ENCODE peak calls at places on chromosome 21, in eight cellular contexts. V, Q, W, P, C, K, Z and M are unnamed samples.

GRCh38 chr21:35051287-35051818 is 2.3 kb upstream of the RUNX1 start:
- DNase-seq in K (peak; percentile 94), V (peak; percentile 79), W (peak; percentile 92), P (peak; percentile 89), Z (peak; percentile 81), Q (peak; percentile 56), C (peak; percentile 95), M (peak; percentile 75)

GRCh38 chr21:42567181-42567560 is 53.5 kb downstream of the SLC37A1 start:
- DNase-seq in P (no peak), Z (no peak), V (no peak), W (peak; percentile 52), K (no peak), Q (peak; percentile 19), C (no peak), M (no peak)

GRCh38 chr21:43909736-43910455 is 44.9 kb downstream of the AGPAT3 start:
- DNase-seq in P (no peak), W (no peak), K (no peak), Q (no peak), C (no peak), Z (no peak), V (no peak), M (no peak)

GRCh38 chr21:41768371-41769042 is 1.7 kb upstream of the RIPK4 start:
- DNase-seq in Z (peak; percentile 39), P (peak; percentile 78), Q (peak; percentile 39), V (peak; percentile 80), W (peak; percentile 67), K (no peak), C (peak; percentile 14), M (no peak)

GRCh38 chr21:43739648-43740435 is 20.9 kb downstream of the PDXK start:
- DNase-seq in C (peak; percentile 43), K (no peak), W (no peak), Z (no peak), P (no peak), Q (no peak), V (peak; percentile 51), M (no peak)

GRCh38 chr21:27647401-27647800 is 680.5 kb upstream of the ADAMTS5 start:
- DNase-seq in K (no peak), Z (no peak), V (no peak), W (no peak), C (no peak), Q (no peak), P (no peak), M (no peak)

GRCh38 chr21:15894596-15894995 is 164.8 kb downstream of the USP25 start:
- DNase-seq in C (no peak), Z (no peak), Q (no peak), K (no peak), W (no peak), P (no peak), V (no peak), M (no peak)

GRCh38 chr21:29092102-29092959 is 18.9 kb upstream of the CCT8 start:
- DNase-seq in V (no peak), C (no peak), Q (no peak), W (no peak), K (no peak), Z (no peak), P (no peak), M (no peak)

GRCh38 chr21:28972398-28972797 is 20.3 kb downstream of the LTN1 start:
- DNase-seq in W (no peak), Q (no peak), K (no peak), Z (no peak), P (no peak), V (no peak), C (no peak), M (no peak)

GRCh38 chr21:43193651-43194302 is 25.0 kb downstream of the CRYAA start:
- DNase-seq in Q (no peak), C (no peak), Z (no peak), P (no peak), V (no peak), W (peak; percentile 54), K (peak; percentile 82), M (no peak)

GRCh38 chr21:33348728-33349127 is 24.0 kb downstream of the IFNAR1 start:
- DNase-seq in P (no peak), Q (no peak), K (no peak), C (no peak), W (no peak), Z (no peak), V (no peak), M (no peak)

GRCh38 chr21:46391773-46392172 is 66.9 kb upstream of the DIP2A start:
- DNase-seq in Q (no peak), P (no peak), Z (no peak), C (no peak), V (no peak), W (no peak), K (peak; percentile 47), M (no peak)

GRCh38 chr21:43354666-43355065 is 72.3 kb downstream of the SIK1 start:
- DNase-seq in W (no peak), C (no peak), Z (no peak), K (no peak), P (no peak), Q (no peak), V (no peak), M (no peak)

GRCh38 chr21:34074283-34075098 is 1.1 kb downstream of the MRPS6 start:
- DNase-seq in V (no peak), Z (no peak), P (no peak), C (peak; percentile 49), Q (no peak), K (no peak), W (no peak), M (no peak)

GRCh38 chr21:27700974-27701614 is 734.2 kb upstream of the ADAMTS5 start:
- DNase-seq in K (peak; percentile 88), V (peak; percentile 55), Z (peak; percentile 23), W (peak; percentile 84), Q (peak; percentile 85), C (peak; percentile 65), P (peak; percentile 86), M (no peak)

GRCh38 chr21:33028759-33029511 is 3.2 kb downstream of the OLIG2 start:
- DNase-seq in Z (no peak), W (no peak), Q (no peak), V (no peak), K (no peak), C (no peak), P (no peak), M (no peak)

GRCh38 chr21:27586986-27587385 is 620.1 kb upstream of the ADAMTS5 start:
- DNase-seq in K (no peak), C (no peak), V (no peak), Z (no peak), P (no peak), Q (no peak), W (no peak), M (no peak)

GRCh38 chr21:41895643-41896493 is 16.7 kb upstream of the PRDM15 start:
- DNase-seq in Q (no peak), W (no peak), Z (peak; percentile 53), V (no peak), C (peak; percentile 47), K (no peak), P (no peak), M (peak; percentile 15)

GRCh38 chr21:24217141-24217540 is 1390.1 kb downstream of the MRPL39 start:
- DNase-seq in V (no peak), C (no peak), Q (no peak), P (no peak), Z (no peak), K (no peak), W (no peak), M (no peak)

GRCh38 chr21:45999581-46000181 is 18.1 kb downstream of the COL6A1 start:
- DNase-seq in Z (no peak), K (no peak), W (no peak), Q (peak; percentile 30), V (no peak), C (no peak), P (no peak), M (no peak)

GRCh38 chr21:38913120-38913975 is 107.6 kb downstream of the ETS2 start:
- DNase-seq in C (peak; percentile 49), W (peak; percentile 94), Q (peak; percentile 67), P (peak; percentile 93), Z (no peak), V (peak; percentile 79), K (peak; percentile 89), M (no peak)

GRCh38 chr21:28833181-28833580 is 159.5 kb downstream of the LTN1 start:
- DNase-seq in V (no peak), Z (no peak), W (no peak), K (no peak), P (no peak), C (no peak), Q (no peak), M (no peak)

GRCh38 chr21:18244721-18245486 is at the start of gene CHODL:
- DNase-seq in W (peak; percentile 63), P (no peak), Z (no peak), V (no peak), K (no peak), C (no peak), Q (peak; percentile 41), M (no peak)

GRCh38 chr21:36478941-36479340 is 981 bp downstream of the CLDN14 start:
- DNase-seq in C (no peak), Z (no peak), Q (no peak), V (peak; percentile 28), K (no peak), P (no peak), W (no peak), M (no peak)
- H3K4me3 ChIP-seq in C (no peak overlapping the region), Z (no peak overlapping the region), Q (no peak overlapping the region), V (no peak overlapping the region), K (no peak overlapping the region), P (no peak overlapping the region), W (no peak overlapping the region), M (no peak overlapping the region)

GRCh38 chr21:44955803-44956175 is 16.0 kb downstream of the SLX9 start:
- DNase-seq in K (peak; percentile 48), Q (no peak), W (peak; percentile 53), P (no peak), V (no peak), Z (no peak), C (no peak), M (no peak)
- H3K27ac ChIP-seq in K (no peak overlapping the region), Q (no peak overlapping the region), W (no peak overlapping the region), P (no peak overlapping the region), V (no peak overlapping the region), Z (no peak overlapping the region), C (no peak overlapping the region), M (no peak overlapping the region)

GRCh38 chr21:14530574-14530973 is 15.5 kb downstream of the SAMSN1 start:
- DNase-seq in Z (no peak), K (no peak), P (no peak), V (no peak), C (no peak), Q (no peak), W (no peak), M (no peak)

GRCh38 chr21:14535702-14536101 is 10.4 kb downstream of the SAMSN1 start:
- DNase-seq in Z (no peak), W (no peak), V (no peak), Q (no peak), C (no peak), P (no peak), K (no peak), M (no peak)

GRCh38 chr21:14533555-14534400 is 12.3 kb downstream of the SAMSN1 start:
- DNase-seq in W (no peak), C (peak; percentile 43), Q (no peak), P (no peak), K (no peak), Z (peak; percentile 23), V (peak; percentile 26), M (peak; percentile 36)

GRCh38 chr21:14528815-14529214 is 17.3 kb downstream of the SAMSN1 start:
- DNase-seq in Q (no peak), P (no peak), K (no peak), V (no peak), C (no peak), W (no peak), Z (no peak), M (no peak)

GRCh38 chr21:14531927-14532326 is 14.2 kb downstream of the SAMSN1 start:
- DNase-seq in Z (no peak), V (no peak), Q (no peak), W (no peak), K (no peak), C (peak; percentile 64), P (no peak), M (no peak)
- H3K4me3 ChIP-seq in Z (no peak overlapping the region), V (no peak overlapping the region), Q (no peak overlapping the region), W (no peak overlapping the region), K (no peak overlapping the region), C (no peak overlapping the region), P (no peak overlapping the region), M (no peak overlapping the region)

GRCh38 chr21:40732243-40732642 is 114.7 kb downstream of the DSCAM start:
- DNase-seq in Q (no peak), Z (no peak), C (no peak), V (no peak), P (no peak), K (no peak), W (no peak), M (no peak)
- H3K27ac ChIP-seq in Q (no peak overlapping the region), Z (no peak overlapping the region), C (no peak overlapping the region), V (no peak overlapping the region), P (no peak overlapping the region), K (no peak overlapping the region), W (no peak overlapping the region), M (no peak overlapping the region)